ENCODE peak calls at places on chromosomes 7 and 10, in seven cellular contexts. E, T, M, J, S, Y and O are unnamed samples.

GRCh38 chr10:18073314-18073713 is 66.9 kb upstream of the CACNB2 start:
- DNase-seq in Y (no peak), E (no peak), M (no peak), J (no peak), S (no peak), T (no peak), O (no peak)

GRCh38 chr10:488933-489215 is 200.6 kb downstream of the DIP2C start:
- DNase-seq in M (no peak), Y (no peak), S (no peak), T (no peak), J (no peak), E (no peak), O (no peak)

GRCh38 chr7:156752371-156753297 is 112.1 kb downstream of the RNF32 start:
- DNase-seq in E (no peak), J (no peak), M (no peak), Y (peak), T (no peak), S (no peak), O (no peak)

GRCh38 chr10:71260622-71261325 is 48.4 kb downstream of the UNC5B start:
- DNase-seq in Y (peak), M (no peak), S (peak), J (no peak), E (no peak), T (no peak), O (peak)

GRCh38 chr10:3433988-3434387 is 261.4 kb upstream of the PITRM1 start:
- DNase-seq in J (no peak), S (no peak), M (no peak), Y (no peak), T (no peak), E (no peak), O (no peak)

GRCh38 chr7:129499915-129500463 is 2.3 kb upstream of the SMKR1 start:
- DNase-seq in S (no peak), J (no peak), E (no peak), T (no peak), Y (no peak), M (no peak), O (no peak)

GRCh38 chr10:57338823-57339558 is 928.7 kb downstream of the IPMK start:
- DNase-seq in S (peak), M (peak), Y (peak), T (no peak), J (no peak), E (peak), O (no peak)

GRCh38 chr7:37942934-37943610 is 22.6 kb downstream of the EPDR1 start:
- DNase-seq in T (peak), S (peak), E (peak), M (peak), Y (no peak), J (no peak), O (peak)

GRCh38 chr10:89221919-89222318 is 14.8 kb upstream of the CH25H start:
- DNase-seq in M (no peak), J (no peak), S (no peak), Y (no peak), T (no peak), E (no peak), O (no peak)

GRCh38 chr7:126501617-126502016 is 751.1 kb downstream of the GRM8 start:
- DNase-seq in M (no peak), Y (no peak), E (no peak), S (no peak), J (no peak), T (no peak), O (no peak)

GRCh38 chr10:35643151-35643975 is 1.3 kb upstream of the FZD8 start:
- DNase-seq in T (peak), S (peak), Y (peak), E (peak), J (peak), M (peak), O (peak)

GRCh38 chr10:7662522-7662921 is 4.2 kb downstream of the ITIH5 start:
- DNase-seq in T (no peak), J (no peak), M (no peak), S (no peak), E (no peak), Y (no peak), O (no peak)

GRCh38 chr7:34761627-34762026 is 103.6 kb downstream of the NPSR1 start:
- DNase-seq in S (no peak), M (no peak), E (no peak), J (no peak), T (no peak), Y (no peak), O (no peak)

GRCh38 chr7:25843467-25843866 is 308.5 kb upstream of the NFE2L3 start:
- DNase-seq in T (no peak), Y (no peak), J (no peak), E (no peak), S (no peak), M (no peak), O (no peak)
- TF ChIP-seq CTCF in T (no peak), Y (no peak), J (no peak), E (no peak), S (no peak), M (no peak), O (no peak)

GRCh38 chr7:20574784-20575757 is 40.4 kb upstream of the ABCB5 start:
- DNase-seq in S (no peak), M (no peak), T (no peak), E (no peak), Y (no peak), J (no peak), O (no peak)
- TF ChIP-seq POLR2A in S (no peak), M (no peak), T (no peak), E (no peak), Y (no peak), J (no peak), O (no peak)

DNA sequence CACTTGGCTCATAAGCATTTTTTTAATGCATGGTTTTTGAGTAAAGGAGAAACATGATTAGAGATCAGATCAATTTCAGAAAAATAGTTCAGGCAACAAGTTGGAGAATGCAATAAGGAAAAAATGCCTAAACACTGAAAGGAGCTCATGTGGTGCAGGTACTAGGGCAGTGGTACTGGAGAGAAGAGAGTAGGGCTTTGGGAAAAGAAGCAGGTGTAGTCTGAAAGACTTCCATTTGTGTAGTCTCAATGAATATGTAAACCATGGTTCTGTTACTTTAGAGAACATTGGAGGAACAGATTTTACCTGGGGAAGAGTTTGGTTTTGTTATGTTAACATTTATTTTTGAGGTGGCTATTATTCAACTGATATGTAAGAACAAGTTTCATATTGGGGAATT is 5.5 kb downstream of the GTPBP10 start:
- DNase-seq in S (no peak), E (no peak), T (no peak), Y (no peak), M (no peak), J (no peak), O (no peak)
- TF ChIP-seq CTCF in S (no peak), E (no peak), T (no peak), Y (no peak), M (no peak), J (no peak), O (no peak)

DNA sequence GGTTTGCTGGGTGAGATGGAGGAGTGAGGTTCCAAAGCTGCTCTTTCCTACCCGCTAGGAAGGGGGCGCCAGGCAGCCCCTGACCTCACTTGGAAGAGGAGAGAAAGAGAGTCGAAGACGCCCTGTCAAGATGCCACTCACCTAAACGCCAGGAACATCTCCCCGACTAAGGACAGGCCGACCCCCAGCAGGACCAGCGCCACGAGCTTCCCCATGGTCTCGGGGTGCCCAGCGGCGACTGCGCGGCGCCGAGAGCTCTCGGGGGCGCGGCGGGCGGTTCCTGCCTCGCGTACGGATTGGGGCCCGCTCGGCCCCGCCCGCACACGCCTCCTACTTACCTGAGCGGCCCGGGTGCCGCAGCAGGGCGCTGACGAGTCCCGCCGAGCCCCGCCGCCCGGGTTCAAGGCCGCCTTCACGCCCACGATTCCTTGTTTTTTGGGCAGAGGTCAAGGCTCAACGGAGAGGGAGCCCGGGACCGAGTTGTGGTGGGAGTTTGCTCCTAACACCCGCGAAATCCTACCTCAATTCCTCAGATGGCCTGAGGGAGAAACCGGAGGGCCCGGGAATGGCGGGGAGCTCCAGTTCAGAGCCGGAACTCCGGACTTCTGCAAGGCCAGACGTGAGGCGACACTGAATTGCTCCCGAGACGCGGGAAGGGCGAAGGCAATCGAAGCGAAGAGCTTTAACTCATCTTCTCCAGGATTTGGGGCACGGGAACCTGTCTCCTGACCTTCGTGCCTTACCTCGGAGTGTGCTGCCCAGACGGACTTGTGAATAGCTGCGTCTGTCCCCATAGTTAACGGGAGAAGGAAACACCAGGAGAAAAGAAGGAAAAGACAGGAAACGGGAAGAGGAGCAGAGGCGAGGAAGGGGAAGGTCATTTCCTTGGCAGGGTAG is at the start of gene PON3:
- DNase-seq in S (peak), E (peak), J (no peak), M (no peak), T (peak), Y (no peak), O (peak)
- TF ChIP-seq POLR2A in S (no peak), E (peak), J (no peak), M (no peak), T (peak), Y (no peak), O (no peak)

GRCh38 chr7:20199015-20199737 is 18.0 kb downstream of the MACC1 start:
- DNase-seq in E (no peak), Y (peak), J (no peak), S (peak), M (peak), T (peak), O (no peak)

GRCh38 chr7:20198295-20198694 is 18.9 kb downstream of the MACC1 start:
- DNase-seq in M (no peak), Y (no peak), J (no peak), E (no peak), S (no peak), T (no peak), O (no peak)

GRCh38 chr7:20197125-20197524 is 20.1 kb downstream of the MACC1 start:
- DNase-seq in Y (peak), M (no peak), E (no peak), S (no peak), T (no peak), J (no peak), O (no peak)

GRCh38 chr7:20200361-20200760 is 16.8 kb downstream of the MACC1 start:
- DNase-seq in Y (no peak), J (no peak), E (no peak), M (no peak), S (no peak), T (no peak), O (no peak)

DNA sequence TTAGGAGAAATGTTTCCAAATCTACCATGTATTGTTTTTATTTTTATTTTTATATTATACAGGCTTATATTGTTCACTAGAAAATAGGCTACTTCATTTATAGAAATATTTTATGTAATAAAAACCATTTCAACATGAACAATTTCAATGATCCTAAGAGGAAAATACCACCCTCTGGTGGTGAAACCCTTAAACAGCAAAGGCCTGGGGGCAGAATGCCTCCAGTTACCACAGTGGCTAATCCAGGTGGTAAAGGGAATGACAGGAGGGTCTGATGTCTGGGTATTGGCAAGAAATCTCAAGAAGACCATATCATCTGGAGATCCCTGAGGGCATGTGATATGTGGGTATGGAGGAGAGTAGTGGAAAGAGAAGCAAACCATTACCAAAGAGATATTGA is 19.3 kb downstream of the MACC1 start:
- DNase-seq in T (no peak), E (no peak), S (no peak), M (no peak), Y (no peak), J (no peak), O (no peak)
- TF ChIP-seq CTCF in T (no peak), E (no peak), S (no peak), M (peak), Y (peak), J (no peak), O (peak)

GRCh38 chr10:132229834-132230556 is 43.2 kb downstream of the DPYSL4 start:
- DNase-seq in Y (no peak), T (no peak), E (no peak), J (no peak), S (no peak), M (no peak), O (no peak)
- TF ChIP-seq POLR2A in Y (no peak), T (no peak), E (no peak), J (no peak), S (no peak), M (no peak), O (no peak)